ENCODE peak calls at places on chromosomes 16 and 17, in eight cellular contexts. C is head of caudate nucleus; M is NCI-H69; N is activated T-cell treated with anti-CD3 and anti-CD28 coated beads for 1 hour; V is stimulated activated CD4-positive, alpha-beta T cell treated with anti-CD3 and anti-CD28 coated beads, Interleukin-4, amount 100 ng/mL, for 48 hours; Z is GM04504; T is stimulated activated CD8-positive, alpha-beta memory T cell treated with anti-CD3 and anti-CD28 coated beads, Interleukin-4, amount 100 ng/mL, for 24 hours; X is occipital lobe. I is an unnamed sample.

GRCh38 chr17:50806141-50806643 is 29.2 kb upstream of the WFIKKN2 start:
- DNase-seq in C (no peak), M (peak; percentile 83), N (no peak), V (no peak), Z (no peak), T (no peak), X (no peak), I (no peak)

GRCh38 chr16:22300427-22301071 is 3.3 kb downstream of the POLR3E start:
- DNase-seq in C (peak; percentile 87), M (peak; percentile 60), N (no peak), V (peak; percentile 18), Z (no peak), T (no peak), X (peak; percentile 50), I (no peak)

GRCh38 chr17:36525113-36525512 is 9.6 kb downstream of the MYO19 start:
- DNase-seq in C (no peak), M (no peak), N (no peak), V (no peak), Z (no peak), T (no peak), X (no peak), I (no peak)

GRCh38 chr17:72126575-72127486 is 6.0 kb downstream of the SOX9 start:
- DNase-seq in C (no peak), M (peak; percentile 50), N (no peak), V (no peak), Z (no peak), T (no peak), X (no peak), I (no peak)

GRCh38 chr17:781920-782731 is at the start of the genes GLOD4 and MRM3:
- DNase-seq in C (peak; percentile 92), M (peak; percentile 84), N (peak; percentile 94), V (peak; percentile 91), Z (peak; percentile 76), T (peak; percentile 96), X (peak; percentile 82), I (peak; percentile 50)

GRCh38 chr17:307741-308507 is 44.7 kb downstream of the RPH3AL start:
- DNase-seq in C (peak; percentile 5), M (no peak), N (no peak), V (no peak), Z (no peak), T (no peak), X (no peak), I (no peak)

GRCh38 chr17:74119960-74120359 is 83.5 kb upstream of the RPL38 start:
- DNase-seq in C (no peak), M (no peak), N (no peak), V (no peak), Z (no peak), T (no peak), X (no peak), I (no peak)

GRCh38 chr16:84662471-84662870 is 14.2 kb downstream of the KLHL36 start:
- DNase-seq in C (no peak), M (no peak), N (no peak), V (no peak), Z (no peak), T (no peak), X (no peak), I (no peak)

GRCh38 chr17:1013729-1014090 is 16.8 kb downstream of the TIMM22 start:
- DNase-seq in C (no peak), M (no peak), N (no peak), V (no peak), Z (no peak), T (no peak), X (no peak), I (no peak)

GRCh38 chr17:1965556-1966273 is 59.4 kb downstream of the RTN4RL1 start:
- DNase-seq in C (no peak), M (peak; percentile 25), N (no peak), V (no peak), Z (no peak), T (no peak), X (no peak), I (no peak)

GRCh38 chr16:86680661-86681439 is 102.5 kb downstream of the FOXL1 start:
- DNase-seq in C (no peak), M (no peak), N (no peak), V (no peak), Z (no peak), T (no peak), X (no peak), I (no peak)

GRCh38 chr16:48300391-48300856 is 53.1 kb upstream of the ABCC11 start:
- DNase-seq in C (no peak), M (peak; percentile 4), N (no peak), V (no peak), Z (peak; percentile 66), T (no peak), X (no peak), I (no peak)

GRCh38 chr17:31281061-31281460 is 16.0 kb downstream of the OMG start:
- DNase-seq in C (no peak), M (no peak), N (no peak), V (no peak), Z (no peak), T (no peak), X (no peak), I (no peak)

GRCh38 chr17:66939461-66940114 is 24.9 kb upstream of the CACNG4 start:
- DNase-seq in C (no peak), M (peak; percentile 17), N (no peak), V (no peak), Z (no peak), T (no peak), X (no peak), I (no peak)

GRCh38 chr17:15119928-15120327 is 145.2 kb downstream of the PMP22 start:
- DNase-seq in C (no peak), M (peak; percentile 27), N (no peak), V (no peak), Z (peak; percentile 54), T (no peak), X (no peak), I (no peak)

GRCh38 chr17:79441607-79442006 is 169.2 kb downstream of the RBFOX3 start:
- DNase-seq in C (no peak), M (no peak), N (no peak), V (no peak), Z (no peak), T (no peak), X (no peak), I (no peak)

GRCh38 chr17:64632193-64632592 is 29.9 kb downstream of the SMURF2 start:
- DNase-seq in C (no peak), M (no peak), N (no peak), V (no peak), Z (no peak), T (no peak), X (no peak), I (no peak)

GRCh38 chr17:28326114-28326513 is 7.1 kb downstream of the TMEM97 start:
- DNase-seq in C (no peak), M (peak; percentile 90), N (no peak), V (no peak), Z (no peak), T (no peak), X (no peak), I (no peak)

GRCh38 chr16:17331071-17331521 is 139.7 kb downstream of the XYLT1 start:
- DNase-seq in C (no peak), M (no peak), N (no peak), V (no peak), Z (peak; percentile 29), T (no peak), X (no peak), I (no peak)

GRCh38 chr16:68267612-68268405 is 3.5 kb downstream of the SLC7A6 start:
- DNase-seq in C (no peak), M (peak; percentile 63), N (no peak), V (no peak), Z (no peak), T (no peak), X (no peak), I (no peak)

GRCh38 chr17:39486242-39486641 is 25.0 kb downstream of the CDK12 start:
- DNase-seq in C (no peak), M (no peak), N (no peak), V (no peak), Z (no peak), T (no peak), X (no peak), I (no peak)

GRCh38 chr17:48636177-48637018 is 10.2 kb upstream of the HOXB9 start:
- DNase-seq in C (no peak), M (peak; percentile 87), N (peak; percentile 57), V (peak; percentile 78), Z (no peak), T (peak; percentile 73), X (no peak), I (peak; percentile 26)

GRCh38 chr16:77899416-77899815 is 111.1 kb downstream of the VAT1L start:
- DNase-seq in C (no peak), M (no peak), N (no peak), V (no peak), Z (peak; percentile 45), T (no peak), X (no peak), I (no peak)

GRCh38 chr17:82303944-82304808 is 13.2 kb downstream of the CD7 start:
- DNase-seq in C (no peak), M (no peak), N (no peak), V (no peak), Z (no peak), T (no peak), X (no peak), I (no peak)

GRCh38 chr17:50270430-50271172 is 3.7 kb upstream of the TMEM92 start:
- DNase-seq in C (peak; percentile 29), M (no peak), N (no peak), V (no peak), Z (peak; percentile 52), T (no peak), X (no peak), I (no peak)

GRCh38 chr17:51372345-51373004 is 112.1 kb downstream of the UTP18 start:
- DNase-seq in C (peak; percentile 87), M (peak; percentile 61), N (no peak), V (peak; percentile 3), Z (peak; percentile 1), T (no peak), X (peak; percentile 67), I (peak; percentile 55)